ENCODE peak calls at places on chromosomes 4 and X, in four cellular contexts. W is mesenchymal stem cell, R is H1, T is trophoblast cell. J is an unnamed sample.
A peak's percentile ranks its signal among the peaks of the same experiment; 100 is the strongest.

GRCh38 chr4:128835498-128836222 is 26.2 kb downstream of the JADE1 start:
- DNase-seq in W (no peak), R (no peak), T (no peak), J (no peak)

GRCh38 chrX:134173541-134174272 is 63.3 kb upstream of the CCDC160 start:
- DNase-seq in W (no peak), R (peak; percentile 46), T (no peak), J (no peak)

GRCh38 chr4:84069119-84069518 is 430.0 kb downstream of the NKX6-1 start:
- DNase-seq in W (no peak), R (no peak), T (no peak), J (no peak)

GRCh38 chr4:5050520-5050955 is 742 bp upstream of the STK32B start:
- DNase-seq in W (peak; percentile 86), R (peak; percentile 82), T (peak; percentile 51), J (peak; percentile 68)

GRCh38 chr4:136337216-136337615 is 1195.1 kb downstream of the PCDH18 start:
- DNase-seq in W (no peak), R (no peak), T (no peak), J (no peak)

GRCh38 chrX:12065251-12065650 is 73.0 kb upstream of the FRMPD4 start:
- DNase-seq in W (peak; percentile 33), R (peak; percentile 41), T (peak; percentile 56), J (peak; percentile 23)

GRCh38 chr4:3762753-3763511 is 3.3 kb upstream of the ADRA2C start:
- DNase-seq in W (no peak), R (no peak), T (no peak), J (no peak)

GRCh38 chr4:180057891-180058643 is 2185.1 kb upstream of the TENM3 start:
- DNase-seq in W (peak; percentile 40), R (peak; percentile 72), T (peak; percentile 14), J (peak; percentile 32)

GRCh38 chr4:53763813-53764597 is 172.7 kb upstream of the LNX1 start:
- DNase-seq in W (peak; percentile 73), R (no peak), T (peak; percentile 94), J (no peak)

GRCh38 chr4:83074086-83074704 is 39.2 kb downstream of the COPS4 start:
- DNase-seq in W (peak; percentile 82), R (no peak), T (peak; percentile 87), J (peak; percentile 37)

GRCh38 chr4:183312841-183313240 is 7.2 kb downstream of the CLDN22 start:
- DNase-seq in W (no peak), R (no peak), T (peak; percentile 70), J (no peak)

DNA sequence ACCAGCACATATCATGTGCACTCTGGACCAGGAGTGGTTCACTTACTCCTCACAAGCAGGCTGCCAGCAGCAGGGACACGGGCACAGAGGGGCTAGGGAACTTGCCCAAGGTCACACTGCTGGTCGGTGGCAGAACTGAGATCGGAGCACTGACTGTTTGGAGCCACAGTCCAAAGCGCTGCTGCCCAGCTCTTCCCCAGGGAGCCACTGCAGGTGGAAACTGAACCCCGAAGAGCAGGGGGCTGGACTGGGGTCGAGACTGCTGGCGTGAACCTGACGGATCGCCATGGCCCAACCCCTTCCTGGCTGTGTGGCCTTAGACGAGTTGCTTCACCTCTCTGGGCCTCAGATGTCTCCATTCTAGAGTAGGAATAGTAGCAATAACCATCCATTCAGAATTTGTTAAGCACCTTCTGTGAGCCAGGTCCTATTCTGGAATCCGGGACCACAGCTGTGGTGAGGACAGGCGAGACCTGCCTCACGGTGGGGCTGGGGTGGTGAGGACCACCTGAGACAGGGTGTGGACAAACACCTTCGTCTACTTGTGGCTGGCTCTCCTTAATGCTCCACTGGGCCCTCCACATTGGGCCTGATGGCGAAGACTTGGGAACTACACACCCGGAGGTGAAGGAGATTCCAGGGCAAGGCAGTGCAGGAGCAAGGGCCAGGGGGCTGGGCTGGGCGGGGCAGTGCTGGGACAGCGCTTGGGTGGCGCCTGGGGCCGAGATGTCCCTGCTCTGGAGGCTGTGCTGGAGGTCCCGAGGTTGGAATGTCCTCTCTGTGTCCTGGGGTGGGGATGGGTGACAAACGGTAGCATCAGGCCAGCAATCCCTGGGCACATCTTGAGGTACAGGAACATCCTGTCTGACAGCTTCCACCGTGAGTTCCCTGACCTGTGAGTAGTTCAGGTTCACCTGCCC is 32.0 kb upstream of the KIAA0232 start:
- DNase-seq in W (no peak), R (no peak), T (peak; percentile 83), J (no peak)
- H3K4me3 ChIP-seq in W (no peak overlapping the region), R (no peak overlapping the region), T (no peak overlapping the region), J (no peak overlapping the region)

GRCh38 chrX:48927736-48928382 is 9.0 kb upstream of the PIM2 start:
- DNase-seq in W (no peak), R (no peak), T (no peak), J (no peak)
- H2BK12ac ChIP-seq in W (no peak overlapping the region), R (no peak overlapping the region), T (no peak overlapping the region), J (no peak overlapping the region)

GRCh38 chr4:107349266-107349665 is 313.2 kb upstream of the DKK2 start:
- DNase-seq in W (peak; percentile 58), R (no peak), T (no peak), J (no peak)

GRCh38 chr4:107351196-107351595 is 315.1 kb upstream of the DKK2 start:
- DNase-seq in W (no peak), R (no peak), T (peak; percentile 68), J (no peak)

GRCh38 chr4:107348188-107348872 is 312.2 kb upstream of the DKK2 start:
- DNase-seq in W (no peak), R (no peak), T (no peak), J (no peak)

GRCh38 chr4:107349732-107350131 is 313.6 kb upstream of the DKK2 start:
- DNase-seq in W (no peak), R (no peak), T (no peak), J (no peak)
- H3K4me3 ChIP-seq in W (no peak overlapping the region), R (no peak overlapping the region), T (no peak overlapping the region), J (no peak overlapping the region)

DNA sequence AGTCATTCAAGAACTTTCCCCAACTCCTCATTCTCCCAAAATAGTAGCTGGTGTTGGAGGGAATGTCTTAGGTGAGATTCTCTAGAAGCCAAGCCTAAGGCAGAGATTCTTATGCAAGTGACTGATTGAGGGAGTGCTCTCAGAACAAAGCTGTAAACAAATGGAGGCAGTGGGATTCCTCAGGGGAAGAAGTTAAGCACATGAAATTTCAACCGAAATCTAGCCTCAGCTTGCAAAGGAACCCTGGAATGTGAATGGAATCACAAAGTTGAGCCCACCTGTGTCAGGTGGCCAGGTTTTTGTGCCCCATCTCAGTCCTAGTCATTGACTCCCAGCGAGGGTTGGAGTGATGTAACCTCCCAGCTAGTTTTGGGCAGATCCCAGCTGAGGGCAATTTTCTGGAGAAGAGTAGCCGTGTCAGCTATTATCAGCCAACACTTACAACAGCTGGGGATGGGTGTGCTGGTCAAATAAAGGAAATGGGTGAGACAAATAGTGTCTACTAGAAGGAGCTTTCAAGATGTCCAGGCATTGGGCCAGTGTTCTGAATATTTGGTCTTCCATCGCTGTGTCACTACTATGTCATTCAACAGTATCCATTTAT is 29.7 kb upstream of the FGF2 start:
- DNase-seq in W (no peak), R (peak; percentile 57), T (no peak), J (no peak)
- H2BK12ac ChIP-seq in W (peak overlapping the region; percentile 46), R (peak overlapping the region; percentile 99), T (peak overlapping the region; percentile 58), J (no peak overlapping the region)